ENCODE peak calls at places on chromosomes 1 and 21, in eight cellular contexts. L is CD8-positive, alpha-beta T cell; O is fibroblast of lung; P is neuronal stem cell; C is DND-41; V is GM23248; E is SK-N-SH; U is right cardiac atrium. S is an unnamed sample. For H3K4me1, the result is how much of the 10 kb centered on the place peaks cover.

GRCh38 chr21:26769613-26770188 is 75.5 kb downstream of the ADAMTS1 start:
- DNase-seq in L (no peak), O (peak), P (no peak), C (no peak), V (peak), E (peak), U (no peak), S (no peak)

GRCh38 chr1:234408757-234409156 is 35.5 kb downstream of the COA6 start:
- DNase-seq in L (no peak), O (no peak), P (no peak), C (no peak), V (no peak), E (no peak), U (no peak), S (no peak)

GRCh38 chr1:151606384-151606783 is 5.5 kb upstream of the SNX27 start:
- DNase-seq in L (no peak), O (no peak), P (no peak), C (no peak), V (peak), E (no peak), U (no peak), S (no peak)

GRCh38 chr1:150931773-150932172 is 5.6 kb downstream of the SETDB1 start:
- DNase-seq in L (no peak), O (peak), P (no peak), C (no peak), V (peak), E (no peak), U (no peak), S (no peak)

GRCh38 chr1:217369996-217370551 is 260.8 kb downstream of the GPATCH2 start:
- DNase-seq in L (no peak), O (no peak), P (no peak), C (no peak), V (peak), E (no peak), U (no peak), S (no peak)

GRCh38 chr1:183533617-183534174 is 56.6 kb downstream of the NCF2 start:
- DNase-seq in L (no peak), O (no peak), P (no peak), C (no peak), V (no peak), E (no peak), U (no peak), S (no peak)

GRCh38 chr1:11784993-11785769 is 20.6 kb downstream of the MTHFR start:
- DNase-seq in L (no peak), O (peak), P (peak), C (peak), V (peak), E (peak), U (peak), S (no peak)

GRCh38 chr1:58732087-58732486 is 32.2 kb upstream of the MYSM1 start:
- DNase-seq in L (no peak), O (peak), P (no peak), C (no peak), V (peak), E (no peak), U (no peak), S (no peak)

GRCh38 chr21:40019076-40019475 is 151.8 kb downstream of the PCP4 start:
- DNase-seq in L (no peak), O (no peak), P (no peak), C (no peak), V (no peak), E (no peak), U (no peak), S (no peak)

GRCh38 chr1:206430031-206430983 is 40.0 kb upstream of the IKBKE start:
- DNase-seq in L (no peak), O (peak), P (no peak), C (no peak), V (peak), E (no peak), U (no peak), S (no peak)

GRCh38 chr1:212938846-212939245 is 11.5 kb upstream of the VASH2 start:
- DNase-seq in L (no peak), O (no peak), P (no peak), C (no peak), V (no peak), E (no peak), U (no peak), S (no peak)

GRCh38 chr1:218171302-218171893 is 113.7 kb upstream of the RRP15 start:
- DNase-seq in L (no peak), O (peak), P (peak), C (no peak), V (peak), E (peak), U (no peak), S (no peak)

GRCh38 chr1:213171711-213172110 is 120.7 kb downstream of the RPS6KC1 start:
- DNase-seq in L (no peak), O (peak), P (no peak), C (no peak), V (no peak), E (no peak), U (no peak), S (no peak)

GRCh38 chr1:208646431-208646830 is 402.2 kb upstream of the PLXNA2 start:
- DNase-seq in L (no peak), O (no peak), P (no peak), C (no peak), V (no peak), E (no peak), U (no peak), S (no peak)

GRCh38 chr21:20996421-20997307 is 1.5 kb upstream of the NCAM2 start:
- DNase-seq in L (no peak), O (peak), P (peak), C (no peak), V (no peak), E (no peak), U (no peak), S (no peak)

GRCh38 chr1:25912076-25912831 is 6.0 kb upstream of the STMN1 start:
- DNase-seq in L (no peak), O (peak), P (no peak), C (no peak), V (peak), E (no peak), U (no peak), S (no peak)

GRCh38 chr1:220300442-220301121 is 28.3 kb upstream of the RAB3GAP2 start:
- DNase-seq in L (no peak), O (peak), P (peak), C (no peak), V (peak), E (peak), U (peak), S (peak)

GRCh38 chr1:55813619-55814018 is 598.5 kb upstream of the USP24 start:
- DNase-seq in L (no peak), O (peak), P (no peak), C (no peak), V (peak), E (no peak), U (peak), S (no peak)

GRCh38 chr1:205575294-205575885 is 56.4 kb downstream of the ELK4 start:
- DNase-seq in L (no peak), O (no peak), P (no peak), C (no peak), V (no peak), E (no peak), U (no peak), S (no peak)

GRCh38 chr1:159705911-159706270 is 8.5 kb downstream of the CRP start:
- DNase-seq in L (no peak), O (no peak), P (no peak), C (no peak), V (no peak), E (no peak), U (no peak), S (no peak)

GRCh38 chr1:56404561-56405030 is 174.8 kb downstream of the PLPP3 start:
- DNase-seq in L (no peak), O (peak), P (no peak), C (no peak), V (no peak), E (no peak), U (peak), S (no peak)

GRCh38 chr1:234281826-234282489 is 91.3 kb upstream of the COA6 start:
- DNase-seq in L (no peak), O (no peak), P (peak), C (no peak), V (peak), E (peak), U (no peak), S (no peak)

GRCh38 chr1:3312894-3313578 is 141.4 kb upstream of the ARHGEF16 start:
- DNase-seq in L (no peak), O (peak), P (peak), C (no peak), V (peak), E (no peak), U (peak), S (peak)

GRCh38 chr21:27693376-27693775 is 726.5 kb upstream of the ADAMTS5 start:
- DNase-seq in L (no peak), O (peak), P (no peak), C (no peak), V (peak), E (no peak), U (no peak), S (no peak)

GRCh38 chr1:80779278-80779677 is 1021.5 kb upstream of the ADGRL2 start:
- DNase-seq in L (no peak), O (no peak), P (no peak), C (no peak), V (no peak), E (no peak), U (no peak), S (no peak)

GRCh38 chr1:54792686-54793282 is 8.3 kb downstream of the TTC22 start:
- DNase-seq in L (no peak), O (no peak), P (no peak), C (no peak), V (no peak), E (peak), U (no peak), S (no peak)

GRCh38 chr1:93668121-93668520 is 13.5 kb downstream of the BCAR3 start:
- DNase-seq in L (no peak), O (no peak), P (no peak), C (no peak), V (no peak), E (no peak), U (no peak), S (no peak)

GRCh38 chr1:236099622-236100021 is 34.7 kb upstream of the NID1 start:
- DNase-seq in L (no peak), O (peak), P (no peak), C (no peak), V (peak), E (peak), U (no peak), S (no peak)

GRCh38 chr21:32800056-32800455 is 28.5 kb upstream of the PAXBP1 start:
- DNase-seq in L (no peak), O (no peak), P (no peak), C (no peak), V (no peak), E (no peak), U (no peak), S (no peak)

GRCh38 chr1:92536593-92537332 is 50.0 kb upstream of the GFI1 start:
- DNase-seq in L (no peak), O (peak), P (no peak), C (peak), V (peak), E (no peak), U (no peak), S (no peak)

GRCh38 chr21:38297193-38297592 is 40.4 kb downstream of the KCNJ15 start:
- DNase-seq in L (no peak), O (peak), P (no peak), C (no peak), V (peak), E (no peak), U (no peak), S (no peak)

GRCh38 chr1:19483261-19483660 is 2.1 kb downstream of the CAPZB start:
- DNase-seq in L (no peak), O (no peak), P (no peak), C (no peak), V (no peak), E (no peak), U (no peak), S (no peak)
- H3K4me1 ChIP-seq in L (half or more), O (under half), P (under half), C (under half), V (half or more), E (half or more), U (under half), S (half or more)

GRCh38 chr1:201021333-201022177 is 2.0 kb downstream of the KIF21B start:
- DNase-seq in L (no peak), O (no peak), P (no peak), C (peak), V (no peak), E (no peak), U (peak), S (no peak)

GRCh38 chr1:201023517-201023902 is at the start of gene KIF21B:
- DNase-seq in L (peak), O (peak), P (peak), C (peak), V (peak), E (peak), U (peak), S (peak)

GRCh38 chr1:201022824-201023516 is 544 bp downstream of the KIF21B start:
- DNase-seq in L (no peak), O (no peak), P (no peak), C (peak), V (no peak), E (peak), U (peak), S (no peak)

GRCh38 chr1:201020647-201021332 is 2.7 kb downstream of the KIF21B start:
- DNase-seq in L (no peak), O (no peak), P (peak), C (peak), V (no peak), E (peak), U (peak), S (no peak)

DNA sequence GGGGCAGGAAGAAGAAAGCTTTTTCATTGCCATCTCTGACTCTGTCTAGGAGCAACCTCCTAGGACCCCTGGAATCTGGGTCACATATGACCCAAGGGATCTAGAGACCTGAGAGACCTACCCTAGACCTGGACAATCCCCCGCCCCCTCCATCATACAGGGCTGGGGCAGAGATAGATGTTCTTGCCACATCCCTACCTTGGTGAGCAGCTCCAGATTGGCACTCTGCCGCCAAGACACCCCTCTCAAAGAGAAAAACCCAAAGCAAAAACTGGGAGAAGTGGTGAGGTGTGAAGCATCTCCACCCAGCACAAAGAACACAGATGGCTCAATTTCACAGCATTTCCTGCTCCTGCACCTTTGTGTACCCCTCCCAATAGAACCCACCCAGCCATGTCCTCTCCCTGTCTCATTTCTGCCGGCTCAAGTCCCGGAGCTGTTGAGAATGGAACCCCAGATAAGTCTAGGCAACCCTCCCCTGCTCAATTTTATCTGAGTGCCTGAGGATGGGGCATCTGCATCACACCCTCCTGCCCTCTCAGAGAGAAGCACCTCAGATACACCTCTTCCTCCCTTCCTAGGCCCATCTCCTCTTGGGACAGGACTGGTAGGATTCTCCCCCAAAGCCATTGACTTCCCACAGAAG is 1.2 kb downstream of the KIF21B start:
- DNase-seq in L (no peak), O (no peak), P (no peak), C (peak), V (no peak), E (no peak), U (peak), S (no peak)
- H3K4me3 ChIP-seq in L (peak), O (no peak), P (peak), C (peak), V (no peak), E (no peak), U (peak), S (peak)

DNA sequence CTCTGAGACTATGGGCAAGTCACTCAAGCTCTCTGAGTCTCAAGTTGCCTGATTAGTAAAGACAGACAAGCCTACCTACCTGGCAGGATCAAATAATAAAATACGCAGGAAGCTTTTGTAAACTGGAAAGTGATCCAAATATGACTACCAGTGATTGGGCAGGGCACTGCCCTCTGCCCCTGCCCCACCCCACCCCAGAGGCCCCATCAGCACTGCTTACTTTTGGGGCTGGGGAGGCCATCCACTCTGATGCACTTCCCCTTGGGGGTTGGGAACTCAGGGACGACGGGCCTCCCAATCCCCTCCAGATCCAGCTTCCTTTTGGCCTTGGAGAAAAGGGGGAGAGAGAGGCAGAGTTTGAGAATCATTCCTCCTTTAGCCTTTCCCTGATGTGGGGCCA is 6.9 kb downstream of the E2F2 start:
- DNase-seq in L (no peak), O (no peak), P (no peak), C (no peak), V (no peak), E (no peak), U (no peak), S (no peak)
- H3K4me1 ChIP-seq in L (half or more), O (under half), P (under half), C (under half), V (under half), E (under half), U (under half), S (under half)

DNA sequence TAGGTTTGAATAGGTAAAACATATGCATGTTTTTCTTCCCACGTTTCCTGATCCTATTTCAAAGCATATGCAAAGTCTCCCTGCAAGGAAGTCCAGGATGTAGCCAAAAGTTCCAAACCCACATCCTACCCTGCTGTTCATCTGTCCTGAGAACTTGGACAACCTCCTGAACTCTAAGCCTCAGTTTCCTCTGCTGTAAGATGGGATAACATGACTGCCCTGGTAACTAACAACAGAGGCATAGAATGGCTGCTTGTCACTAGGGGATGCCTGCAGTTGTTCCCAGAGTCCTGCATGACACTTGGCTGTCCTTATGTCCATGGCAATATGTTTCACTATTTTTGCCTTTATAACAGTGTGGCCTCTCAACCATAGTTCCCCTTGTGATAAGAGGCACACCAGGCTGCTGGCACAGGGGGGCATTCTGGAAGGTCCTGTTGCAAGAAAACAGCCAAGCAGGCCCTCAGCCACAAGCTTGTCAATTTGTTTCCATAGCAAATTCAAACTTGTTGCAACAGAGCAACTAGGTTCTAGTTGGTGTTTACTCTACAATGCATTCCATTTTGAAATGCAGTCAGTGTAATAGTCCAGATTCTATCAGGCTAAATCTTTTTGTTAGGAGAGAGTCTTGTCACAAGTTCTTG is 1.5 kb upstream of the HDGF start:
- DNase-seq in L (no peak), O (no peak), P (no peak), C (no peak), V (peak), E (no peak), U (no peak), S (no peak)
- H3K4me3 ChIP-seq in L (peak), O (peak), P (peak), C (peak), V (peak), E (peak), U (peak), S (peak)

GRCh38 chr1:50422675-50422945 is 633 bp downstream of the DMRTA2 start:
- DNase-seq in L (no peak), O (no peak), P (no peak), C (no peak), V (no peak), E (no peak), U (no peak), S (no peak)

GRCh38 chr1:50421768-50422674 is 1.2 kb downstream of the DMRTA2 start:
- DNase-seq in L (no peak), O (no peak), P (no peak), C (no peak), V (no peak), E (peak), U (no peak), S (no peak)

GRCh38 chr1:50420689-50421365 is 2.4 kb downstream of the DMRTA2 start:
- DNase-seq in L (no peak), O (no peak), P (peak), C (no peak), V (no peak), E (peak), U (no peak), S (no peak)

GRCh38 chr1:50420283-50420682 is 3.0 kb downstream of the DMRTA2 start:
- DNase-seq in L (no peak), O (no peak), P (no peak), C (no peak), V (no peak), E (peak), U (no peak), S (no peak)

DNA sequence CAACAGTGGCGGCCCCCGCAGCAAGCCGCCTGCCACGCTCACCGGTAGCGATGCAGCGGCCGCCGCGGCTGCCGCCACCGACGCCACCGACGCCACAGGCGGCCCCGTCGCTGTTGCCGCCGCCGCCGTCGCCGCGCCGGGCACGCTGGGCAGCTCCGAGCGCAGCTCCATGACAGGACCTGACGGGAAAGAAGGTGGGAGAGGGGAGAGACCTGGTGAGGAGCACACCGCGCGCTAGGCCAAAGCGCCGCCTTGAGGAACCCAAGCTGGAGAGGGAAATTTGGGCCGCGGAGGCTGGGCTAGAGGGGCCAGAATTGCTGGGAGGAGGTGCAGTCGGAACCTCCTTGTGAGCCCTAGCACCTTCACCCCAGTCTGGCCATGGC is 1.9 kb downstream of the DMRTA2 start:
- DNase-seq in L (no peak), O (no peak), P (no peak), C (no peak), V (no peak), E (no peak), U (no peak), S (no peak)
- H3K4me1 ChIP-seq in L (under half), O (under half), P (under half), C (under half), V (under half), E (under half), U (under half), S (under half)

S was measured in thoracic aorta.